ENCODE peak calls at places on chromosomes 7 and 10, in nine cellular contexts. One of them, this sample, is unnamed.

GRCh38 chr7:70416611-70417010 is 715.3 kb upstream of the GALNT17 start:
- DNase-seq in cardiac fibroblast: no peak
- DNase-seq in fibroblast of lung: no peak
- DNase-seq in GM06990: peak
- DNase-seq in hepatocyte: no peak
- DNase-seq in AG10803: no peak
- DNase-seq in brain microvascular endothelial cell: no peak
- DNase-seq in breast epithelium: no peak
- DNase-seq in fibroblast of the aortic adventitia: no peak
- DNase-seq in this sample: no peak

GRCh38 chr7:98365863-98366561 is 34.9 kb downstream of the BAIAP2L1 start:
- DNase-seq in cardiac fibroblast: no peak
- DNase-seq in GM06990: no peak
- DNase-seq in hepatocyte: no peak
- DNase-seq in fibroblast of lung: no peak
- DNase-seq in AG10803: no peak
- DNase-seq in breast epithelium: no peak
- DNase-seq in fibroblast of the aortic adventitia: no peak
- DNase-seq in brain microvascular endothelial cell: peak
- DNase-seq in this sample: no peak

GRCh38 chr10:97422921-97423420 is 3.0 kb upstream of the PGAM1 start:
- DNase-seq in hepatocyte: no peak
- DNase-seq in fibroblast of the aortic adventitia: peak
- DNase-seq in brain microvascular endothelial cell: peak
- DNase-seq in breast epithelium: no peak
- DNase-seq in fibroblast of lung: peak
- DNase-seq in AG10803: peak
- DNase-seq in GM06990: no peak
- DNase-seq in cardiac fibroblast: peak
- DNase-seq in this sample: peak

GRCh38 chr7:101644879-101645278 is 15.8 kb upstream of the MYL10 start:
- DNase-seq in fibroblast of lung: no peak
- DNase-seq in fibroblast of the aortic adventitia: no peak
- DNase-seq in cardiac fibroblast: no peak
- DNase-seq in AG10803: no peak
- DNase-seq in breast epithelium: no peak
- DNase-seq in hepatocyte: no peak
- DNase-seq in GM06990: no peak
- DNase-seq in brain microvascular endothelial cell: no peak
- DNase-seq in this sample: no peak

GRCh38 chr7:94245500-94245899 is 149.2 kb upstream of the COL1A2 start:
- DNase-seq in brain microvascular endothelial cell: no peak
- DNase-seq in cardiac fibroblast: no peak
- DNase-seq in hepatocyte: no peak
- DNase-seq in GM06990: no peak
- DNase-seq in fibroblast of the aortic adventitia: no peak
- DNase-seq in breast epithelium: no peak
- DNase-seq in fibroblast of lung: no peak
- DNase-seq in AG10803: no peak
- DNase-seq in this sample: no peak

GRCh38 chr10:17100586-17100985 is 29.0 kb downstream of the CUBN start:
- DNase-seq in brain microvascular endothelial cell: no peak
- DNase-seq in cardiac fibroblast: no peak
- DNase-seq in hepatocyte: no peak
- DNase-seq in GM06990: no peak
- DNase-seq in fibroblast of the aortic adventitia: no peak
- DNase-seq in breast epithelium: no peak
- DNase-seq in fibroblast of lung: no peak
- DNase-seq in AG10803: no peak
- DNase-seq in this sample: no peak

GRCh38 chr7:47635091-47636090 is 53.5 kb upstream of the TNS3 start:
- DNase-seq in fibroblast of the aortic adventitia: no peak
- DNase-seq in GM06990: no peak
- DNase-seq in breast epithelium: peak
- DNase-seq in brain microvascular endothelial cell: no peak
- DNase-seq in AG10803: no peak
- DNase-seq in fibroblast of lung: peak
- DNase-seq in cardiac fibroblast: peak
- DNase-seq in hepatocyte: peak
- DNase-seq in this sample: no peak

GRCh38 chr7:149562602-149563001 is 65.0 kb upstream of the ZNF746 start:
- DNase-seq in breast epithelium: no peak
- DNase-seq in GM06990: no peak
- DNase-seq in fibroblast of the aortic adventitia: no peak
- DNase-seq in AG10803: peak
- DNase-seq in brain microvascular endothelial cell: no peak
- DNase-seq in cardiac fibroblast: peak
- DNase-seq in fibroblast of lung: peak
- DNase-seq in hepatocyte: no peak
- DNase-seq in this sample: no peak

GRCh38 chr10:37067576-37067975 is 57.8 kb upstream of the ANKRD30A start:
- DNase-seq in brain microvascular endothelial cell: no peak
- DNase-seq in fibroblast of lung: no peak
- DNase-seq in cardiac fibroblast: no peak
- DNase-seq in hepatocyte: no peak
- DNase-seq in GM06990: no peak
- DNase-seq in fibroblast of the aortic adventitia: no peak
- DNase-seq in AG10803: no peak
- DNase-seq in breast epithelium: no peak
- DNase-seq in this sample: no peak

GRCh38 chr7:27100601-27101187 is 1.8 kb downstream of the HOXA2 start:
- DNase-seq in cardiac fibroblast: no peak
- DNase-seq in fibroblast of the aortic adventitia: peak
- DNase-seq in brain microvascular endothelial cell: no peak
- DNase-seq in breast epithelium: no peak
- DNase-seq in GM06990: no peak
- DNase-seq in fibroblast of lung: peak
- DNase-seq in hepatocyte: no peak
- DNase-seq in AG10803: no peak
- DNase-seq in this sample: no peak

GRCh38 chr7:27102578-27103442 is at the start of gene HOXA2:
- DNase-seq in hepatocyte: no peak
- DNase-seq in breast epithelium: peak
- DNase-seq in brain microvascular endothelial cell: no peak
- DNase-seq in GM06990: no peak
- DNase-seq in cardiac fibroblast: no peak
- DNase-seq in fibroblast of the aortic adventitia: peak
- DNase-seq in fibroblast of lung: peak
- DNase-seq in AG10803: no peak
- DNase-seq in this sample: no peak

GRCh38 chr7:27099839-27100225 is 2.7 kb downstream of the HOXA2 start:
- DNase-seq in cardiac fibroblast: no peak
- DNase-seq in fibroblast of the aortic adventitia: peak
- DNase-seq in hepatocyte: no peak
- DNase-seq in brain microvascular endothelial cell: no peak
- DNase-seq in GM06990: no peak
- DNase-seq in breast epithelium: no peak
- DNase-seq in AG10803: no peak
- DNase-seq in fibroblast of lung: peak
- DNase-seq in this sample: no peak

GRCh38 chr7:27101906-27102577 is 441 bp downstream of the HOXA2 start:
- DNase-seq in brain microvascular endothelial cell: no peak
- DNase-seq in AG10803: no peak
- DNase-seq in GM06990: no peak
- DNase-seq in fibroblast of the aortic adventitia: no peak
- DNase-seq in breast epithelium: no peak
- DNase-seq in hepatocyte: no peak
- DNase-seq in cardiac fibroblast: no peak
- DNase-seq in fibroblast of lung: peak
- DNase-seq in this sample: no peak

GRCh38 chr7:27101188-27101905 is 1.1 kb downstream of the HOXA2 start:
- DNase-seq in brain microvascular endothelial cell: no peak
- DNase-seq in AG10803: no peak
- DNase-seq in fibroblast of the aortic adventitia: peak
- DNase-seq in fibroblast of lung: peak
- DNase-seq in hepatocyte: no peak
- DNase-seq in GM06990: no peak
- DNase-seq in cardiac fibroblast: no peak
- DNase-seq in breast epithelium: no peak
- DNase-seq in this sample: no peak
- H3K4me3 ChIP-seq in brain microvascular endothelial cell: peak
- H3K4me3 ChIP-seq in AG10803: peak
- H3K4me3 ChIP-seq in fibroblast of the aortic adventitia: peak
- H3K4me3 ChIP-seq in fibroblast of lung: peak
- H3K4me3 ChIP-seq in hepatocyte: no peak
- H3K4me3 ChIP-seq in GM06990: no peak
- H3K4me3 ChIP-seq in cardiac fibroblast: no peak
- H3K4me3 ChIP-seq in breast epithelium: peak
- H3K4me3 ChIP-seq in this sample: no peak

GRCh38 chr10:103699611-103700435 is 155.6 kb downstream of the SH3PXD2A start:
- DNase-seq in fibroblast of lung: no peak
- DNase-seq in AG10803: no peak
- DNase-seq in GM06990: no peak
- DNase-seq in breast epithelium: no peak
- DNase-seq in brain microvascular endothelial cell: no peak
- DNase-seq in fibroblast of the aortic adventitia: no peak
- DNase-seq in hepatocyte: no peak
- DNase-seq in cardiac fibroblast: no peak
- DNase-seq in this sample: no peak
- TF ChIP-seq CTCF in fibroblast of lung: peak
- TF ChIP-seq CTCF in AG10803: no peak
- TF ChIP-seq CTCF in GM06990: no peak
- TF ChIP-seq CTCF in breast epithelium: no peak
- TF ChIP-seq CTCF in brain microvascular endothelial cell: peak
- TF ChIP-seq CTCF in fibroblast of the aortic adventitia: peak
- TF ChIP-seq CTCF in hepatocyte: no peak
- TF ChIP-seq CTCF in cardiac fibroblast: peak
- TF ChIP-seq CTCF in this sample: peak

DNA sequence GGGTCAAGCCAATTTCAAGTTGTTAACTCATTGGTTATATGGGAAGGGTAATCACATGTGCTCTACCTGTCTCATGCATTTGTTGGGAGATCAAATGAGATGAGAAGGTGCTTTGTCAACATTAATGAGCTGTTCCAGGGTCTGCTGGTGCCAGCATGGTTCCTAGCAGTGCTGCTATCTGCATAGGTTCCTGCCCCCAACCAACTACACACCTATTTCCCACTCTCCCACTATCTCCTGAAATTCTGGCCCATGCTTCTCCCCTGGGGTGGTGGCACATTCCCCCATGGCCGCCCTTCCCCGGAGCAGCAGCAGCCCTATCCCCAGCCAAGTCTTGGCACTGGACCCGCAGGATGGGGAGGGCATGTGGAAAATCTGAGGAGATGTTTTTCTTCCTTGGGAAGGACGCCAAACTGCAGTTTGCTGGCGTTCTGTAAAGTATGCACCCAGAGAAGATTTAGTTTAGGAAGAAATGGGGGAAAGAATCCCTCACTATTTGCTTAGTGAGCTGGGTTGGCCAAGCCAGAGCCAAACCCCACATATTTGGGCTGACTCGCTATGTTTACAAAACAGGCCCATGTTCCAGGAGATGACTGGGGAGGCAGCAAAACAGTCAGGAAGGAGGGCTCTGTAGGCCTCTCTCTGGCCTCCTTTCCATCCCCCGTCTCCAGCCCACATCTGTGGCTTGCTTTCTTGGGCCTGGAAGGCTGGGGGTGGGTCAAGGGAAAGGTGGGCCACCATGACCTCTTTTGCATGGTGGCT is 42.5 kb downstream of the PPP1R3C start:
- DNase-seq in hepatocyte: peak
- DNase-seq in fibroblast of the aortic adventitia: peak
- DNase-seq in brain microvascular endothelial cell: peak
- DNase-seq in fibroblast of lung: peak
- DNase-seq in GM06990: no peak
- DNase-seq in breast epithelium: peak
- DNase-seq in AG10803: peak
- DNase-seq in cardiac fibroblast: peak
- DNase-seq in this sample: peak
- H3K4me3 ChIP-seq in hepatocyte: no peak
- H3K4me3 ChIP-seq in fibroblast of the aortic adventitia: no peak
- H3K4me3 ChIP-seq in brain microvascular endothelial cell: no peak
- H3K4me3 ChIP-seq in fibroblast of lung: no peak
- H3K4me3 ChIP-seq in GM06990: no peak
- H3K4me3 ChIP-seq in breast epithelium: no peak
- H3K4me3 ChIP-seq in AG10803: no peak
- H3K4me3 ChIP-seq in cardiac fibroblast: no peak
- H3K4me3 ChIP-seq in this sample: no peak

GRCh38 chr10:49541762-49542161 is 2.8 kb upstream of the ERCC6 start:
- DNase-seq in fibroblast of lung: no peak
- DNase-seq in brain microvascular endothelial cell: no peak
- DNase-seq in hepatocyte: no peak
- DNase-seq in cardiac fibroblast: no peak
- DNase-seq in GM06990: no peak
- DNase-seq in fibroblast of the aortic adventitia: no peak
- DNase-seq in AG10803: no peak
- DNase-seq in breast epithelium: no peak
- DNase-seq in this sample: no peak

GRCh38 chr10:49542353-49542752 is 3.4 kb upstream of the ERCC6 start:
- DNase-seq in fibroblast of lung: no peak
- DNase-seq in GM06990: no peak
- DNase-seq in AG10803: no peak
- DNase-seq in breast epithelium: no peak
- DNase-seq in fibroblast of the aortic adventitia: no peak
- DNase-seq in cardiac fibroblast: no peak
- DNase-seq in hepatocyte: no peak
- DNase-seq in brain microvascular endothelial cell: no peak
- DNase-seq in this sample: no peak

GRCh38 chr10:49539320-49539885 is 482 bp upstream of the ERCC6 start:
- DNase-seq in brain microvascular endothelial cell: peak
- DNase-seq in fibroblast of the aortic adventitia: peak
- DNase-seq in AG10803: peak
- DNase-seq in hepatocyte: peak
- DNase-seq in breast epithelium: peak
- DNase-seq in cardiac fibroblast: peak
- DNase-seq in fibroblast of lung: peak
- DNase-seq in GM06990: no peak
- DNase-seq in this sample: no peak

GRCh38 chr10:49534670-49535381 is 4.1 kb downstream of the ERCC6 start:
- DNase-seq in fibroblast of lung: peak
- DNase-seq in hepatocyte: no peak
- DNase-seq in fibroblast of the aortic adventitia: peak
- DNase-seq in cardiac fibroblast: peak
- DNase-seq in breast epithelium: no peak
- DNase-seq in brain microvascular endothelial cell: peak
- DNase-seq in AG10803: peak
- DNase-seq in GM06990: peak
- DNase-seq in this sample: peak

DNA sequence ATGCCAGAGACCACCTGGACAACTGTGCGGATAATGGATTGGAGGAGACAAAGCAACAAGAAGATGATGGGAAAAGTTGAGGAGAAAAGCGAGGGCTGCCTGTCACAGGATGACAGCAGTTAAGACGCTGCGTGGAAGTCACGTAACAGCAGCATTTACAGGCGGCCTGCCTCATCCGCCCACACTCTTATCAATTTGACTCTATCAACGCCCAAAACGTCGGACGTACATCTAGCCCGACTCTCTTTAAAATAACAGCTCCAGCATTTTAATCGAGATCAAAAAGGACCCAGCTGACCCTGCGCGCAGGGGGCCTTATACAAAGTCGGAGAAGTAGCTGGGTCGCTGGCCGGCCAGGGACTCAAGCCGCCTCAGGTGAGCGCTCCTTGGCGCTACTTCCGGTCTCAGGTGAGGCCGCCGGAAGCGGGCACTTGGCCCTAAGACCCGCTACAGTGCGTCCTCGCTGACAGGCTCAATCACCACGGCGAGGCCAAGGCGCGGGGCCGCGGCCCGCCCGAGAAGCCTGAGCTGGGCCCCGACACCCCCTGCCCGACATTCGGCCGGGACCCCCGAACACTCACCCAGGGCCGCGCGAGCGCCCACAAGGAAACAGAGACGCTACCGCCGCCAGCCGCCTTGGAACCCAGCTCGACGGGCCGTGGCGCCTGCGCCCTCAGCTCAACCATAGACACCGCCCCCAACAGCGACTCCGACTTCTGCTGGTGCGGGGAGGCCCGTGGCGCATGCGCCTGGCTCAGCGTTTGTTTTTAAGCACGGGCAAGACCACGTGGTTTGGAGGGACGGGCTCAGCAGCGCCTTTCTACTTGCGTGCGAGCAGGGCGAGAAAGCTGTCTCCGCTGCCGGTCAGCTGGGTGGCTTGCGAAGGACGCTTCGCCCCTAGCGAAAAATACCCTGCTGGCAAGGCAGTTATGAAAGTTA is at the start of gene ERCC6:
- DNase-seq in breast epithelium: peak
- DNase-seq in fibroblast of lung: peak
- DNase-seq in cardiac fibroblast: peak
- DNase-seq in fibroblast of the aortic adventitia: peak
- DNase-seq in GM06990: peak
- DNase-seq in brain microvascular endothelial cell: peak
- DNase-seq in AG10803: peak
- DNase-seq in hepatocyte: peak
- DNase-seq in this sample: peak
- TF ChIP-seq CTCF in breast epithelium: no peak
- TF ChIP-seq CTCF in fibroblast of lung: no peak
- TF ChIP-seq CTCF in cardiac fibroblast: no peak
- TF ChIP-seq CTCF in fibroblast of the aortic adventitia: peak
- TF ChIP-seq CTCF in GM06990: no peak
- TF ChIP-seq CTCF in brain microvascular endothelial cell: no peak
- TF ChIP-seq CTCF in AG10803: peak
- TF ChIP-seq CTCF in hepatocyte: no peak
- TF ChIP-seq CTCF in this sample: peak